ENCODE peak calls at places on chromosome 9, in four cellular contexts. J, S, H and E are unnamed samples.

GRCh38 chr9:134868751-134869553 is 11.7 kb upstream of the FCN2 start:
- DNase-seq in J (no peak), S (no peak), H (no peak), E (peak; percentile 97)

GRCh38 chr9:6068983-6069382 is 53.6 kb upstream of the RANBP6 start:
- DNase-seq in J (no peak), S (no peak), H (no peak), E (no peak)

GRCh38 chr9:127136081-127136879 is 13.8 kb upstream of the ANGPTL2 start:
- DNase-seq in J (no peak), S (no peak), H (no peak), E (no peak)

GRCh38 chr9:37329576-37329975 is 92.9 kb upstream of the GRHPR start:
- DNase-seq in J (peak; percentile 50), S (peak; percentile 38), H (peak; percentile 57), E (peak; percentile 88)

GRCh38 chr9:7691909-7692308 is 107.7 kb downstream of the DMAC1 start:
- DNase-seq in J (no peak), S (no peak), H (no peak), E (no peak)

GRCh38 chr9:14627513-14627912 is 65.7 kb downstream of the ZDHHC21 start:
- DNase-seq in J (no peak), S (no peak), H (no peak), E (no peak)

GRCh38 chr9:136629001-136629878 is 33.5 kb upstream of the EGFL7 start:
- DNase-seq in J (no peak), S (no peak), H (no peak), E (no peak)

GRCh38 chr9:91302831-91303230 is 58.9 kb downstream of the AUH start:
- DNase-seq in J (peak; percentile 93), S (peak; percentile 76), H (peak; percentile 91), E (no peak)

GRCh38 chr9:4315582-4316215 is 15.8 kb upstream of the GLIS3 start:
- DNase-seq in J (peak; percentile 69), S (peak; percentile 85), H (peak; percentile 80), E (peak; percentile 61)

GRCh38 chr9:37602817-37603216 is 10.4 kb upstream of the TOMM5 start:
- DNase-seq in J (no peak), S (no peak), H (peak; percentile 15), E (no peak)

GRCh38 chr9:23820731-23821399 is 5.2 kb downstream of the ELAVL2 start:
- DNase-seq in J (no peak), S (no peak), H (no peak), E (no peak)

GRCh38 chr9:77807846-77808749 is 160.0 kb upstream of the GNA14 start:
- DNase-seq in J (no peak), S (no peak), H (no peak), E (no peak)

GRCh38 chr9:20873240-20873860 is 158.1 kb downstream of the HACD4 start:
- DNase-seq in J (peak; percentile 53), S (no peak), H (peak; percentile 48), E (no peak)

GRCh38 chr9:101628173-101628572 is 33.4 kb upstream of the PPP3R2 start:
- DNase-seq in J (peak; percentile 11), S (no peak), H (peak; percentile 30), E (no peak)

GRCh38 chr9:134040831-134041648 is 15.8 kb downstream of the BRD3OS start:
- DNase-seq in J (no peak), S (no peak), H (no peak), E (no peak)

GRCh38 chr9:93116049-93116961 is 17.7 kb downstream of the NINJ1 start:
- DNase-seq in J (peak; percentile 72), S (no peak), H (peak; percentile 73), E (no peak)

GRCh38 chr9:93119953-93120845 is 13.9 kb downstream of the NINJ1 start:
- DNase-seq in J (peak; percentile 94), S (peak; percentile 80), H (peak; percentile 95), E (peak; percentile 69)

GRCh38 chr9:109950710-109951443 is 170.9 kb downstream of the PALM2AKAP2 start:
- DNase-seq in J (no peak), S (no peak), H (no peak), E (no peak)

DNA sequence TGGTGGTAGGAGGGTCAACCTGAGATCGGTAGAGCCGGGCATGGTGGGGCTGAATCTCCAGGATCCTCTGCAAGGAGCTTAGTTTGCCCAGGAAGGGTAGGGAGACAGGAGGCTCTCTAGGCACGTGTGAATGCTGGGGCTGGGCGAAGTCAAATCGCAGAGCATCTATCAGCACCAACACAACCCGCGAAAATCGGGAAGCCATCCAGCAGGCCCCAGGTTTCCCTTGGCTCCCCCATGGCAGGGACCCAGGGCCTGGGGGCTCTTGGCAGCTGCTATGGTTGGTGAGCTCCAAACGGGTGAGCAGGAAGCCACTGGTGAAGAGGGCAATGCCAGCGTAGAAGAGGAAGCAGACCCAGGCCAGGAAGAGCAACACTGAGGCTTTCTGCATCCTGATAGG is 1.2 kb downstream of the PIGO start:
- DNase-seq in J (no peak), S (no peak), H (no peak), E (no peak)
- H3K4me3 ChIP-seq in J (no peak overlapping the region), S (no peak overlapping the region), H (no peak overlapping the region), E (peak overlapping the region; percentile 79)

DNA sequence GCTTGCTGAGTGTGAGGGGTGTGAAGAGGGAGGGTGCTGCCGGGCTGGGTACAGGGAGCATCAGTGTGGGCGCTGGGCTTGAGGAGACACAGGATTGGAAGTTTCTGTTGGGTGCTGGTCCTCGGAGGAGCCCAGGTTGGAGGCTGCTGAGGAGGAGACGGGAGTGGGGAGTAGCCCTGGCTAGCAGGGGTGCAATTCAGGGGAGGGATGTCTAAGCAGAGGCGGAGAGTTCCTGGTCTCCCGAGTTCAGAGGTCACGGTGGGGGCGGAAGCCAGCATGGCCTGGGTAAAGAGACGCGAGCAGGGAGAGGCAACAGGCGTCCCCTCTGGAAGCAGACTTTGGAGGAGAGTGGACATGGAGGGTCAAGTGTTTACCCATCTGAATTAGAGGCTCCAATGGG is 62.7 kb upstream of the CACNA1B start:
- DNase-seq in J (no peak), S (no peak), H (no peak), E (no peak)
- H2AFZ ChIP-seq in J (no peak overlapping the region), S (no peak overlapping the region), H (no peak overlapping the region), E (no peak overlapping the region)

GRCh38 chr9:111610149-111610548 is 10.7 kb upstream of the PTGR1 start:
- DNase-seq in J (no peak), S (no peak), H (no peak), E (no peak)

GRCh38 chr9:111610851-111611250 is 11.4 kb upstream of the PTGR1 start:
- DNase-seq in J (no peak), S (no peak), H (no peak), E (no peak)

GRCh38 chr9:111613436-111614040 is 14.1 kb upstream of the PTGR1 start:
- DNase-seq in J (no peak), S (peak; percentile 42), H (no peak), E (no peak)

DNA sequence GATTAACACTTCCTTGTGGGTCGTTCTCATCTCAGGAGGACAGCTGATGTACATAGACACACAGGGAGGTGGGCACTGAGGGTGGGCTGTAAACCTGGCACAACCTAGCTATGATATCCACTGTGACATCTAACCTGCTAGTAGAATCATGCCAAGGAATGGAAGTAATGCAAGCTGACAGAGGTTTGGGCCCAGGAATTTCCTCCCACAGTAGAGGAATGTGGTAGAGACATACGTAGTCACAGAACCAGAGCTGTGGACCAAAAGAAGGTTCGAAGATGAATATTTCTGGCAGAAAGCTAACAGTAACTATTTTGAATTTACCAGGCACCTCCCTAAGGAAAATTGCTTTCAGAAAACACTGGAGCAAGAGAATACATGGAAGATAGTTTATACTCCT is 15.2 kb upstream of the DNAJC25 start:
- DNase-seq in J (no peak), S (no peak), H (no peak), E (no peak)
- H4K20me1 ChIP-seq in J (no peaks in the 10 kb centered on the region), S (no peaks in the 10 kb centered on the region), H (no peaks in the 10 kb centered on the region), E (no peaks in the 10 kb centered on the region)

GRCh38 chr9:2623866-2624682 is 2.5 kb downstream of the VLDLR start:
- DNase-seq in J (no peak), S (no peak), H (no peak), E (no peak)
- H3K4me3 ChIP-seq in J (peak overlapping the region; percentile 79), S (no peak overlapping the region), H (peak overlapping the region; percentile 83), E (no peak overlapping the region)

GRCh38 chr9:132141364-132141947 is 20.4 kb upstream of the NTNG2 start:
- DNase-seq in J (no peak), S (no peak), H (peak; percentile 42), E (no peak)
- H2AFZ ChIP-seq in J (peak overlapping the region; percentile 1), S (no peak overlapping the region), H (peak overlapping the region; percentile 50), E (no peak overlapping the region)

DNA sequence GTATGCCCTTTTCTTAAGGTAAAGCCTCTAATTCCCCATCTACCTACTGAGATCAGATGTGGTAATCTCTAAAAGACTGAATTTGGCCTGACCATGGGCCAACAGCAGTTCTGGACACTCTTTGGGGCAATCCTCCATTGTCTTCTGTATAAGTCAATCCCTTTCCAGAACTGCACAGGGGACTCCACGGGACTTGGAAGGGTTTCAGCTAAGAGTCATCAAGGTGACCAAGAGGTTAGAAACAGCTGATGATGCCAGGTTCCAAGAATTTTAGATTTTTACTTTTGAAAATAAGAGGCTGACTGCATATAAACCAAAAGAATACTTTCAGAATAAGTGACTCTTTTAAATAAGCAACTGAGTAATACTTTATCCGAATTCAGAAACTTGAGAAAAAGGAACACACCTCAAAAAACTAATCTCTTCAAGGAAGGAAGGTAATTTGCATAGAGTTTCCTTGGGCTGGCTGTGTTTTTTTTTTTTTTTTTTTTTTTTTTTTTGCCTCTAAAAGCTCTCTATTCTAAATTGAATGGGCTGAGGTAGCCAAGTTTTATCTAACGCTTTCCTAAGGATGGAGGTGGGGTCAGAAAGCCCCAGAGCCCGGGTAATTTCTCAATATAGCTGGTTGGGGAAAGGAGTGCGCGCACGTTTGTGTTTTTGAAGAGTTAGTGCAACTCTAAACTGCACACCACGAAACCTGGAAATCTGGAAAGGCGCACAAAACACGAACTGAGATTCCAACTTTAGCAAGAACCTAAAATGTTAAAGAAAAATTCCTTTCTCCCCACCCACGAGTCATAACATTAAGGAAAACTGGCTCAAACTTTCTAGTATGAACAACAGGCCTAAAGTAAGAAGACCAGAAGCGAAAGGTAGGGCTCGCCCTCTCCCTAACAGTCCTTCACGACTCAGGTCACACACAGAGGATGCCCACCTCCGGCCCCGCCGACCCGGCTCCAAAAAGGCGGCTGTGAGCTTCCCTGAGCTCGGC is 1.3 kb downstream of the VCP start:
- DNase-seq in J (peak; percentile 46), S (peak; percentile 24), H (peak; percentile 75), E (peak; percentile 45)
- H4K20me1 ChIP-seq in J (peaks cover 61% of the 10 kb centered on the region), S (peaks cover 13% of the 10 kb centered on the region), H (peaks cover 31% of the 10 kb centered on the region), E (peaks cover 26% of the 10 kb centered on the region)

GRCh38 chr9:117461386-117461785 is 46.5 kb upstream of the ASTN2 start:
- DNase-seq in J (no peak), S (no peak), H (no peak), E (no peak)

GRCh38 chr9:117466111-117466510 is 51.3 kb upstream of the ASTN2 start:
- DNase-seq in J (no peak), S (no peak), H (no peak), E (no peak)

GRCh38 chr9:117462926-117463325 is 48.1 kb upstream of the ASTN2 start:
- DNase-seq in J (no peak), S (no peak), H (no peak), E (no peak)

GRCh38 chr9:117460743-117461142 is 45.9 kb upstream of the ASTN2 start:
- DNase-seq in J (no peak), S (no peak), H (no peak), E (no peak)

GRCh38 chr9:117464941-117465616 is 50.2 kb upstream of the ASTN2 start:
- DNase-seq in J (no peak), S (no peak), H (no peak), E (no peak)
- H3K4me3 ChIP-seq in J (no peak overlapping the region), S (no peak overlapping the region), H (no peak overlapping the region), E (no peak overlapping the region)